ENCODE peak calls at places on chromosomes 5 and 9, in ten cellular contexts. E is body of pancreas; T is thyroid gland; P is tibial nerve; V is endodermal cell; B is fibroblast of lung; G is K562; Q is CD4-positive, alpha-beta T cell; H is substantia nigra; A is hepatocyte. C is an unnamed sample.

GRCh38 chr5:320524-321232 is 836 bp upstream of the AHRR start:
- DNase-seq in E (no peak), T (no peak), P (no peak), V (peak), B (no peak), G (no peak), Q (no peak), H (no peak), A (no peak), C (no peak)

GRCh38 chr5:24487371-24487770 is 157.4 kb downstream of the CDH10 start:
- DNase-seq in E (no peak), T (no peak), P (no peak), V (no peak), B (no peak), G (no peak), Q (no peak), H (no peak), A (no peak), C (no peak)

GRCh38 chr5:1668141-1668721 is 131.4 kb downstream of the MRPL36 start:
- DNase-seq in E (peak), T (no peak), P (no peak), V (peak), B (no peak), G (peak), Q (no peak), H (no peak), A (peak), C (no peak)

GRCh38 chr5:88964831-88965230 is 81.8 kb upstream of the MEF2C start:
- DNase-seq in E (no peak), T (no peak), P (no peak), V (no peak), B (no peak), G (no peak), Q (no peak), H (no peak), A (no peak), C (no peak)

GRCh38 chr9:111074395-111074794 is 36.1 kb upstream of the LPAR1 start:
- DNase-seq in E (peak), T (no peak), P (no peak), V (no peak), B (no peak), G (no peak), Q (no peak), H (no peak), A (no peak), C (peak)

GRCh38 chr9:118809160-118809625 is 560.0 kb downstream of the BRINP1 start:
- DNase-seq in E (peak), T (peak), P (no peak), V (peak), B (no peak), G (no peak), Q (no peak), H (no peak), A (peak), C (no peak)

GRCh38 chr9:110890416-110890815 is 147.9 kb downstream of the LPAR1 start:
- DNase-seq in E (no peak), T (no peak), P (no peak), V (no peak), B (no peak), G (no peak), Q (no peak), H (no peak), A (no peak), C (peak)

GRCh38 chr9:109166771-109167601 is at the start of gene FRRS1L:
- DNase-seq in E (no peak), T (no peak), P (no peak), V (peak), B (peak), G (no peak), Q (no peak), H (no peak), A (peak), C (peak)

GRCh38 chr9:129567842-129568559 is 52.9 kb downstream of the C9orf50 start:
- DNase-seq in E (peak), T (peak), P (no peak), V (peak), B (peak), G (peak), Q (no peak), H (no peak), A (no peak), C (peak)

GRCh38 chr9:69173891-69174644 is at the start of gene TJP2:
- DNase-seq in E (peak), T (peak), P (peak), V (peak), B (peak), G (peak), Q (no peak), H (peak), A (peak), C (peak)

GRCh38 chr9:108978121-108978694 is 35.1 kb downstream of the CTNNAL1 start:
- DNase-seq in E (no peak), T (no peak), P (no peak), V (no peak), B (no peak), G (no peak), Q (no peak), H (no peak), A (no peak), C (peak)

GRCh38 chr9:112493738-112494137 is 7.1 kb downstream of the KIAA1958 start:
- DNase-seq in E (no peak), T (no peak), P (no peak), V (no peak), B (peak), G (no peak), Q (no peak), H (no peak), A (no peak), C (no peak)

GRCh38 chr5:41636605-41637004 is 126.2 kb upstream of the PLCXD3 start:
- DNase-seq in E (peak), T (no peak), P (no peak), V (peak), B (peak), G (peak), Q (no peak), H (no peak), A (peak), C (peak)

GRCh38 chr5:952597-953271 is 55.9 kb upstream of the NKD2 start:
- DNase-seq in E (no peak), T (no peak), P (no peak), V (no peak), B (no peak), G (no peak), Q (no peak), H (no peak), A (no peak), C (peak)

GRCh38 chr9:34991833-34992375 is 2.4 kb downstream of the DNAJB5 start:
- DNase-seq in E (no peak), T (peak), P (no peak), V (peak), B (peak), G (peak), Q (no peak), H (no peak), A (peak), C (peak)

GRCh38 chr5:378976-379742 is 57.6 kb downstream of the AHRR start:
- DNase-seq in E (no peak), T (no peak), P (no peak), V (peak), B (peak), G (no peak), Q (no peak), H (no peak), A (no peak), C (no peak)

GRCh38 chr9:33719581-33720374 is 75.6 kb upstream of the PRSS3 start:
- DNase-seq in E (no peak), T (peak), P (no peak), V (peak), B (no peak), G (peak), Q (peak), H (no peak), A (no peak), C (peak)

GRCh38 chr5:151239237-151239861 is 13.6 kb upstream of the GM2A start:
- DNase-seq in E (peak), T (peak), P (peak), V (peak), B (peak), G (peak), Q (peak), H (no peak), A (peak), C (peak)

GRCh38 chr5:155936520-155937406 is 390.2 kb upstream of the SGCD start:
- DNase-seq in E (no peak), T (no peak), P (no peak), V (no peak), B (no peak), G (no peak), Q (no peak), H (no peak), A (no peak), C (no peak)

DNA sequence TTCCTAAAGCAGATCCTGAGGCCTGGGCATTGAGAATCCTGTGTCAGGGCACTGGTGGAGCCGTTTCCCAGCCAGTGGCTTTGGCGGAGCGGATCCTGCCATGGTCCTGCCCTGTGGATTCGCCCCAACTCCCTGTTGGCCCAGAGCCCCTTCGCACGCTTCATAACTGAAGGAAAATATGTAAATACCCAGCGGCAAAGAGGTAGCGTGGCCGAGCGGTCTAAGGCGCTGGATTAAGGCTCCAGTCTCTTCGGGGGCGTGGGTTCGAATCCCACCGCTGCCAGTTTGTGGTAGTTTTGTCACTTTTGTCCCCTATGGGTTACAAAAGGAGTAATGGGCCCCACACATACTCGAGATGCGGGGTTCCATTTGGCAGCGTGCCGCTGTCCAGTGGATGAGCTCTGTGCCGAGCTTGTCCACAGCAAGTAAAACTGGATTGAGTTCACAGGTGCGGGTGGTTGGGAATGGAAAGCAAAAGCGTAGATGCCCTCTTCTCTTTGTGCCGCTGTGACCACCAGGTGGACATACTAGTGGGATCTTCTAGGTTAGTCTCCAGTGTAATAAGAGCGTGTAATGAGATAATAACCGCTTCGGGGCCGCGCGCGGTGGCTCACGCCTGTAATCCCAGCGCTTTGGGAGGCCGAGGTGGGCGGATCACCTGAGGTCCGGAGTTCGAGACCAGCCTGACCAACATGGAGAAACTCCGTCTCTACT is 17.3 kb downstream of the TRIM7 start:
- DNase-seq in E (peak), T (peak), P (peak), V (peak), B (peak), G (peak), Q (no peak), H (no peak), A (peak), C (peak)
- H3K27ac ChIP-seq in E (peak), T (peak), P (peak), V (no peak), B (peak), G (peak), Q (peak), H (no peak), A (peak), C (no peak)

GRCh38 chr9:132943677-132944293 is 631 bp downstream of the TSC1 start:
- DNase-seq in E (no peak), T (no peak), P (no peak), V (no peak), B (no peak), G (no peak), Q (no peak), H (no peak), A (peak), C (no peak)
- H3K27ac ChIP-seq in E (peak), T (peak), P (peak), V (peak), B (peak), G (peak), Q (peak), H (peak), A (peak), C (peak)

GRCh38 chr9:81522721-81523551 is 166.4 kb downstream of the TLE1 start:
- DNase-seq in E (peak), T (peak), P (no peak), V (peak), B (peak), G (no peak), Q (no peak), H (no peak), A (peak), C (peak)
- H3K27ac ChIP-seq in E (no peak), T (no peak), P (no peak), V (no peak), B (no peak), G (no peak), Q (no peak), H (no peak), A (peak), C (no peak)

DNA sequence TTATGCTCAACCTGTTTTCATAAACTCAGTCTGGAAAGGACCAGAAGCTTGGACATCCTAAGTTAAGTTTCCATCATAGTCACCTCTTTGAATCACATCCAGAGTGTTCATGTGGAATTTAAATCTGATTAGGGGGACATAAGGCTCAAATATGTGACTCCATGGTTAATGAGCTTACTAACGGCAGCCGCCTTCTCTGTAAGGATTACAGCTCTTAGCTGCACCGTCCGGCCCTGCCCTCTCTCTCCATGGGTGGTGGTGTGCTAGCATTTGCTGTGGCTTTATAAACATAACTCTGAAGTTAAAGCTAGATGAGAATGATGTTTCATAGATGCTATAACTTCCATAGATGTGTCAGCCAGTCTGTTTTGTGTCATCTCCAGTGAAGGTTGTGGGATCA is 156.5 kb downstream of the TRIO start:
- DNase-seq in E (no peak), T (no peak), P (no peak), V (no peak), B (no peak), G (no peak), Q (no peak), H (no peak), A (no peak), C (no peak)
- H3K27ac ChIP-seq in E (no peak), T (no peak), P (no peak), V (no peak), B (no peak), G (no peak), Q (no peak), H (no peak), A (no peak), C (no peak)

GRCh38 chr9:121700165-121700830 is 48.9 kb downstream of the DAB2IP start:
- DNase-seq in E (peak), T (peak), P (peak), V (peak), B (peak), G (no peak), Q (no peak), H (no peak), A (peak), C (peak)
- H3K27ac ChIP-seq in E (peak), T (peak), P (peak), V (no peak), B (peak), G (no peak), Q (no peak), H (peak), A (peak), C (no peak)

GRCh38 chr5:160657622-160658458 is 194.2 kb downstream of the ATP10B start:
- DNase-seq in E (no peak), T (no peak), P (no peak), V (no peak), B (no peak), G (no peak), Q (no peak), H (no peak), A (no peak), C (no peak)
- H3K27ac ChIP-seq in E (no peak), T (no peak), P (no peak), V (no peak), B (no peak), G (no peak), Q (no peak), H (no peak), A (peak), C (no peak)

GRCh38 chr5:167998148-167998767 is 293.2 kb upstream of the WWC1 start:
- DNase-seq in E (no peak), T (no peak), P (no peak), V (no peak), B (peak), G (no peak), Q (no peak), H (no peak), A (no peak), C (no peak)
- H3K27ac ChIP-seq in E (no peak), T (no peak), P (no peak), V (no peak), B (no peak), G (no peak), Q (no peak), H (no peak), A (no peak), C (no peak)

GRCh38 chr5:135189024-135189423 is 155.0 kb upstream of the PITX1 start:
- DNase-seq in E (no peak), T (no peak), P (no peak), V (no peak), B (no peak), G (no peak), Q (no peak), H (no peak), A (no peak), C (no peak)
- H3K27ac ChIP-seq in E (no peak), T (no peak), P (no peak), V (no peak), B (no peak), G (no peak), Q (no peak), H (no peak), A (no peak), C (no peak)

C was measured in cardiac muscle cell.